ENCODE peak calls at places on chromosomes 3 and 15, in eight cellular contexts. X is small intestine, R is iPS-NIHi11, P is neural crest cell, V is NCI-H460, Z is A549, C is lung microvascular endothelial cell, O is breast epithelium. M is an unnamed sample.

GRCh38 chr15:73225358-73226015 is 143.3 kb downstream of the HCN4 start:
- DNase-seq in X (peak; percentile 25), R (peak; percentile 11), P (no peak), V (no peak), Z (peak; percentile 23), C (no peak), O (no peak), M (no peak)

GRCh38 chr15:57410373-57410772 is 34.1 kb downstream of the CGNL1 start:
- DNase-seq in X (no peak), R (no peak), P (no peak), V (no peak), Z (no peak), C (no peak), O (no peak), M (no peak)

GRCh38 chr15:79965836-79966630 is 5.0 kb downstream of the BCL2A1 start:
- DNase-seq in X (no peak), R (no peak), P (no peak), V (no peak), Z (peak; percentile 92), C (no peak), O (no peak), M (no peak)

GRCh38 chr3:141360888-141361598 is 7.3 kb upstream of the ZBTB38 start:
- DNase-seq in X (peak; percentile 75), R (peak; percentile 65), P (no peak), V (peak; percentile 77), Z (peak; percentile 95), C (peak; percentile 89), O (no peak), M (peak; percentile 12)

GRCh38 chr3:103712320-103713008 is 1277.6 kb downstream of the ZPLD1 start:
- DNase-seq in X (no peak), R (no peak), P (no peak), V (peak; percentile 1), Z (no peak), C (peak; percentile 8), O (no peak), M (no peak)

GRCh38 chr3:177484926-177485325 is 287.6 kb upstream of the TBL1XR1 start:
- DNase-seq in X (no peak), R (no peak), P (no peak), V (no peak), Z (no peak), C (no peak), O (no peak), M (no peak)

GRCh38 chr3:160929595-160929994 is 173.6 kb downstream of the PPM1L start:
- DNase-seq in X (no peak), R (no peak), P (no peak), V (no peak), Z (peak; percentile 7), C (peak; percentile 34), O (no peak), M (no peak)

GRCh38 chr15:80654299-80654698 is 40.8 kb upstream of the ABHD17C start:
- DNase-seq in X (no peak), R (no peak), P (no peak), V (no peak), Z (no peak), C (no peak), O (no peak), M (no peak)

GRCh38 chr15:66236806-66237205 is 16.7 kb downstream of the MEGF11 start:
- DNase-seq in X (peak; percentile 11), R (no peak), P (no peak), V (no peak), Z (no peak), C (no peak), O (no peak), M (no peak)

GRCh38 chr15:63466378-63467192 is 37.8 kb upstream of the USP3 start:
- DNase-seq in X (peak; percentile 81), R (peak; percentile 81), P (peak; percentile 52), V (peak; percentile 66), Z (peak; percentile 88), C (peak; percentile 72), O (no peak), M (no peak)

GRCh38 chr3:155282416-155283091 is 10.9 kb downstream of the STRIT1 start:
- DNase-seq in X (no peak), R (no peak), P (no peak), V (no peak), Z (no peak), C (no peak), O (no peak), M (no peak)

GRCh38 chr15:94370197-94370987 is 139.0 kb downstream of the MCTP2 start:
- DNase-seq in X (no peak), R (no peak), P (no peak), V (no peak), Z (no peak), C (no peak), O (no peak), M (no peak)

GRCh38 chr3:108450444-108450843 is 60.0 kb downstream of the MYH15 start:
- DNase-seq in X (no peak), R (no peak), P (no peak), V (no peak), Z (no peak), C (no peak), O (no peak), M (no peak)

M was measured in DMS79.